ENCODE peak calls at places on chromosomes 4 and X, in nine cellular contexts. One of them, this sample, is unnamed.

GRCh38 chr4:109164011-109164410 is 138.4 kb downstream of the COL25A1 start:
- DNase-seq in fibroblast of lung: peak
- DNase-seq in DND-41: no peak
- DNase-seq in astrocyte: peak
- DNase-seq in PC-3: no peak
- DNase-seq in GM23338: peak
- DNase-seq in GM23248: peak
- DNase-seq in mammary epithelial cell: no peak
- DNase-seq in hepatocyte: peak
- DNase-seq in this sample: no peak

GRCh38 chr4:6404611-6405416 is 67.6 kb downstream of the PPP2R2C start:
- DNase-seq in fibroblast of lung: no peak
- DNase-seq in DND-41: no peak
- DNase-seq in astrocyte: no peak
- DNase-seq in PC-3: no peak
- DNase-seq in GM23338: peak
- DNase-seq in GM23248: no peak
- DNase-seq in mammary epithelial cell: no peak
- DNase-seq in hepatocyte: no peak
- DNase-seq in this sample: no peak

GRCh38 chrX:9249452-9249851 is 215.4 kb upstream of the TBL1X start:
- DNase-seq in fibroblast of lung: no peak
- DNase-seq in DND-41: no peak
- DNase-seq in astrocyte: no peak
- DNase-seq in PC-3: no peak
- DNase-seq in GM23338: no peak
- DNase-seq in GM23248: no peak
- DNase-seq in mammary epithelial cell: no peak
- DNase-seq in hepatocyte: no peak
- DNase-seq in this sample: no peak

GRCh38 chrX:37813570-37813969 is 33.7 kb downstream of the CYBB start:
- DNase-seq in fibroblast of lung: no peak
- DNase-seq in DND-41: no peak
- DNase-seq in astrocyte: no peak
- DNase-seq in PC-3: peak
- DNase-seq in GM23338: no peak
- DNase-seq in GM23248: no peak
- DNase-seq in mammary epithelial cell: no peak
- DNase-seq in hepatocyte: no peak
- DNase-seq in this sample: no peak

GRCh38 chr4:19803406-19803805 is 448.3 kb upstream of the SLIT2 start:
- DNase-seq in fibroblast of lung: peak
- DNase-seq in DND-41: no peak
- DNase-seq in astrocyte: peak
- DNase-seq in PC-3: peak
- DNase-seq in GM23338: peak
- DNase-seq in GM23248: peak
- DNase-seq in mammary epithelial cell: no peak
- DNase-seq in hepatocyte: no peak
- DNase-seq in this sample: no peak

GRCh38 chr4:75004755-75005668 is 72.1 kb downstream of the PARM1 start:
- DNase-seq in fibroblast of lung: peak
- DNase-seq in DND-41: no peak
- DNase-seq in astrocyte: no peak
- DNase-seq in PC-3: peak
- DNase-seq in GM23338: no peak
- DNase-seq in GM23248: no peak
- DNase-seq in mammary epithelial cell: peak
- DNase-seq in hepatocyte: no peak
- DNase-seq in this sample: no peak

GRCh38 chr4:148749403-148749802 is 307.2 kb upstream of the NR3C2 start:
- DNase-seq in fibroblast of lung: no peak
- DNase-seq in DND-41: no peak
- DNase-seq in astrocyte: no peak
- DNase-seq in PC-3: peak
- DNase-seq in GM23338: no peak
- DNase-seq in GM23248: no peak
- DNase-seq in mammary epithelial cell: peak
- DNase-seq in hepatocyte: no peak
- DNase-seq in this sample: no peak

GRCh38 chr4:158055668-158056067 is 117.2 kb downstream of the GASK1B start:
- DNase-seq in fibroblast of lung: no peak
- DNase-seq in DND-41: no peak
- DNase-seq in astrocyte: no peak
- DNase-seq in PC-3: no peak
- DNase-seq in GM23338: no peak
- DNase-seq in GM23248: no peak
- DNase-seq in mammary epithelial cell: no peak
- DNase-seq in hepatocyte: no peak
- DNase-seq in this sample: no peak

GRCh38 chr4:140812916-140813315 is 56.7 kb upstream of the TBC1D9 start:
- DNase-seq in fibroblast of lung: no peak
- DNase-seq in DND-41: no peak
- DNase-seq in astrocyte: no peak
- DNase-seq in PC-3: no peak
- DNase-seq in GM23338: no peak
- DNase-seq in GM23248: no peak
- DNase-seq in mammary epithelial cell: no peak
- DNase-seq in hepatocyte: no peak
- DNase-seq in this sample: no peak

GRCh38 chr4:120977435-120977997 is 55.0 kb upstream of the PRDM5 start:
- DNase-seq in fibroblast of lung: peak
- DNase-seq in DND-41: peak
- DNase-seq in astrocyte: peak
- DNase-seq in PC-3: peak
- DNase-seq in GM23338: peak
- DNase-seq in GM23248: peak
- DNase-seq in mammary epithelial cell: peak
- DNase-seq in hepatocyte: peak
- DNase-seq in this sample: peak

GRCh38 chrX:110086916-110087484 is 84.1 kb downstream of the TMEM164 start:
- DNase-seq in fibroblast of lung: peak
- DNase-seq in DND-41: no peak
- DNase-seq in astrocyte: peak
- DNase-seq in PC-3: peak
- DNase-seq in GM23338: peak
- DNase-seq in GM23248: peak
- DNase-seq in mammary epithelial cell: peak
- DNase-seq in hepatocyte: peak
- DNase-seq in this sample: no peak

GRCh38 chr4:38119663-38120374 is 159.6 kb downstream of the PTTG2 start:
- DNase-seq in fibroblast of lung: peak
- DNase-seq in DND-41: no peak
- DNase-seq in astrocyte: peak
- DNase-seq in PC-3: peak
- DNase-seq in GM23338: no peak
- DNase-seq in GM23248: peak
- DNase-seq in mammary epithelial cell: peak
- DNase-seq in hepatocyte: peak
- DNase-seq in this sample: no peak

GRCh38 chr4:170109586-170110289 is 20.0 kb upstream of the AADAT start:
- DNase-seq in fibroblast of lung: peak
- DNase-seq in DND-41: no peak
- DNase-seq in astrocyte: peak
- DNase-seq in PC-3: no peak
- DNase-seq in GM23338: no peak
- DNase-seq in GM23248: peak
- DNase-seq in mammary epithelial cell: peak
- DNase-seq in hepatocyte: no peak
- DNase-seq in this sample: no peak

GRCh38 chr4:177489847-177490246 is 47.6 kb upstream of the AGA start:
- DNase-seq in fibroblast of lung: peak
- DNase-seq in DND-41: no peak
- DNase-seq in astrocyte: peak
- DNase-seq in PC-3: no peak
- DNase-seq in GM23338: no peak
- DNase-seq in GM23248: peak
- DNase-seq in mammary epithelial cell: peak
- DNase-seq in hepatocyte: no peak
- DNase-seq in this sample: no peak

GRCh38 chrX:41152221-41152620 is 67.0 kb downstream of the USP9X start:
- DNase-seq in fibroblast of lung: no peak
- DNase-seq in DND-41: no peak
- DNase-seq in astrocyte: no peak
- DNase-seq in PC-3: no peak
- DNase-seq in GM23338: no peak
- DNase-seq in GM23248: no peak
- DNase-seq in mammary epithelial cell: no peak
- DNase-seq in hepatocyte: no peak
- DNase-seq in this sample: no peak

GRCh38 chr4:99349338-99349737 is 3.2 kb downstream of the ADH1C start:
- DNase-seq in fibroblast of lung: no peak
- DNase-seq in DND-41: no peak
- DNase-seq in astrocyte: no peak
- DNase-seq in PC-3: no peak
- DNase-seq in GM23338: no peak
- DNase-seq in GM23248: no peak
- DNase-seq in mammary epithelial cell: no peak
- DNase-seq in hepatocyte: no peak
- DNase-seq in this sample: no peak

GRCh38 chr4:99351487-99351886 is 1.1 kb downstream of the ADH1C start:
- DNase-seq in fibroblast of lung: no peak
- DNase-seq in DND-41: no peak
- DNase-seq in astrocyte: no peak
- DNase-seq in PC-3: no peak
- DNase-seq in GM23338: no peak
- DNase-seq in GM23248: no peak
- DNase-seq in mammary epithelial cell: no peak
- DNase-seq in hepatocyte: no peak
- DNase-seq in this sample: no peak

GRCh38 chr4:99356992-99357391 is 4.4 kb upstream of the ADH1C start:
- DNase-seq in fibroblast of lung: no peak
- DNase-seq in DND-41: no peak
- DNase-seq in astrocyte: no peak
- DNase-seq in PC-3: no peak
- DNase-seq in GM23338: no peak
- DNase-seq in GM23248: no peak
- DNase-seq in mammary epithelial cell: no peak
- DNase-seq in hepatocyte: no peak
- DNase-seq in this sample: no peak

GRCh38 chr4:99352602-99353580 is at the start of gene ADH1C:
- DNase-seq in fibroblast of lung: no peak
- DNase-seq in DND-41: no peak
- DNase-seq in astrocyte: no peak
- DNase-seq in PC-3: no peak
- DNase-seq in GM23338: no peak
- DNase-seq in GM23248: no peak
- DNase-seq in mammary epithelial cell: no peak
- DNase-seq in hepatocyte: peak
- DNase-seq in this sample: no peak
- H3K4me3 ChIP-seq in fibroblast of lung: peak
- H3K4me3 ChIP-seq in DND-41: no peak
- H3K4me3 ChIP-seq in astrocyte: no peak
- H3K4me3 ChIP-seq in PC-3: no peak
- H3K4me3 ChIP-seq in GM23338: no peak
- H3K4me3 ChIP-seq in GM23248: no peak
- H3K4me3 ChIP-seq in mammary epithelial cell: no peak
- H3K4me3 ChIP-seq in hepatocyte: no peak
- H3K4me3 ChIP-seq in this sample: no peak

GRCh38 chr4:8157944-8158709 is 486 bp downstream of the ABLIM2 start:
- DNase-seq in fibroblast of lung: no peak
- DNase-seq in DND-41: no peak
- DNase-seq in astrocyte: no peak
- DNase-seq in PC-3: peak
- DNase-seq in GM23338: peak
- DNase-seq in GM23248: peak
- DNase-seq in mammary epithelial cell: no peak
- DNase-seq in hepatocyte: no peak
- DNase-seq in this sample: no peak
- TF ChIP-seq EZH2 in fibroblast of lung: no peak
- TF ChIP-seq EZH2 in DND-41: no peak
- TF ChIP-seq EZH2 in astrocyte: peak
- TF ChIP-seq EZH2 in PC-3: no peak
- TF ChIP-seq EZH2 in GM23338: no peak
- TF ChIP-seq EZH2 in GM23248: no peak
- TF ChIP-seq EZH2 in mammary epithelial cell: no peak
- TF ChIP-seq EZH2 in hepatocyte: peak
- TF ChIP-seq EZH2 in this sample: no peak

GRCh38 chr4:128868758-128869157 is 59.3 kb downstream of the JADE1 start:
- DNase-seq in fibroblast of lung: peak
- DNase-seq in DND-41: no peak
- DNase-seq in astrocyte: peak
- DNase-seq in PC-3: no peak
- DNase-seq in GM23338: no peak
- DNase-seq in GM23248: peak
- DNase-seq in mammary epithelial cell: peak
- DNase-seq in hepatocyte: no peak
- DNase-seq in this sample: no peak

GRCh38 chr4:128876194-128876593 is 66.7 kb downstream of the JADE1 start:
- DNase-seq in fibroblast of lung: no peak
- DNase-seq in DND-41: no peak
- DNase-seq in astrocyte: no peak
- DNase-seq in PC-3: no peak
- DNase-seq in GM23338: no peak
- DNase-seq in GM23248: no peak
- DNase-seq in mammary epithelial cell: no peak
- DNase-seq in hepatocyte: no peak
- DNase-seq in this sample: no peak

GRCh38 chr4:128866691-128867090 is 57.2 kb downstream of the JADE1 start:
- DNase-seq in fibroblast of lung: no peak
- DNase-seq in DND-41: no peak
- DNase-seq in astrocyte: no peak
- DNase-seq in PC-3: no peak
- DNase-seq in GM23338: no peak
- DNase-seq in GM23248: no peak
- DNase-seq in mammary epithelial cell: no peak
- DNase-seq in hepatocyte: no peak
- DNase-seq in this sample: no peak

GRCh38 chr4:128869801-128870509 is 60.5 kb downstream of the JADE1 start:
- DNase-seq in fibroblast of lung: no peak
- DNase-seq in DND-41: no peak
- DNase-seq in astrocyte: no peak
- DNase-seq in PC-3: no peak
- DNase-seq in GM23338: no peak
- DNase-seq in GM23248: no peak
- DNase-seq in mammary epithelial cell: peak
- DNase-seq in hepatocyte: no peak
- DNase-seq in this sample: no peak

GRCh38 chr4:128871948-128872347 is 62.4 kb downstream of the JADE1 start:
- DNase-seq in fibroblast of lung: peak
- DNase-seq in DND-41: no peak
- DNase-seq in astrocyte: peak
- DNase-seq in PC-3: peak
- DNase-seq in GM23338: no peak
- DNase-seq in GM23248: peak
- DNase-seq in mammary epithelial cell: peak
- DNase-seq in hepatocyte: no peak
- DNase-seq in this sample: no peak
- H3K27ac ChIP-seq in fibroblast of lung: peak
- H3K27ac ChIP-seq in DND-41: no peak
- H3K27ac ChIP-seq in astrocyte: peak
- H3K27ac ChIP-seq in PC-3: no peak
- H3K27ac ChIP-seq in GM23338: peak
- H3K27ac ChIP-seq in GM23248: peak
- H3K27ac ChIP-seq in mammary epithelial cell: no peak
- H3K27ac ChIP-seq in hepatocyte: no peak
- H3K27ac ChIP-seq in this sample: no peak

DNA sequence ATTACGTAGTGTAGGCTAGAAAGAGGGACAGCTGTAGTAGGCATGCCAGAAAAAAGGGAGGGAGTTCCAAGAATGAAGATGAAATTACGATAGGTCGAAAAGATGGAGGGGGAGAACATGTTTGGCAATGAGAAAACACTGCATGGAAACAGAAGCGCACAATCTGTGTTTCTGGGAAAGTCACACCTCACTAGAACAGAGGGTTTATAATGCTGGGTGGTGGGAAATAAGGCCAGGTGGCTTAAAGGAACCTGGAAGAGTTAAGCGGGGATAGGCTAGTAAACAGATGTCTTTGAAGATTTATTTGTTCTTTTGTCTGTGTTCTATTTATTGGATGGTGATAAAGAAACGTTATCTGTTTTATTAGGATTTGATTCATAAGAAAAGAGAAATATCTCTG is 29.1 kb downstream of the TRAPPC11 start:
- DNase-seq in fibroblast of lung: no peak
- DNase-seq in DND-41: no peak
- DNase-seq in astrocyte: no peak
- DNase-seq in PC-3: no peak
- DNase-seq in GM23338: no peak
- DNase-seq in GM23248: no peak
- DNase-seq in mammary epithelial cell: no peak
- DNase-seq in hepatocyte: no peak
- DNase-seq in this sample: no peak
- H3K4me3 ChIP-seq in fibroblast of lung: no peak
- H3K4me3 ChIP-seq in DND-41: no peak
- H3K4me3 ChIP-seq in astrocyte: no peak
- H3K4me3 ChIP-seq in PC-3: no peak
- H3K4me3 ChIP-seq in GM23338: no peak
- H3K4me3 ChIP-seq in GM23248: no peak
- H3K4me3 ChIP-seq in mammary epithelial cell: no peak
- H3K4me3 ChIP-seq in hepatocyte: no peak
- H3K4me3 ChIP-seq in this sample: no peak